ENCODE peak calls at places on chromosomes 12 and 14, in five cellular contexts. O, X, M, E and K are unnamed samples.

GRCh38 chr12:2221030-2221621 is 168.3 kb downstream of the CACNA1C start:
- DNase-seq in O (no peak), X (no peak), M (no peak), E (no peak), K (no peak)

GRCh38 chr12:62933871-62934798 is 815 bp downstream of the PPM1H start:
- DNase-seq in O (no peak), X (peak), M (peak), E (peak), K (peak)

GRCh38 chr12:122471324-122472226 is 29.2 kb downstream of the ZCCHC8 start:
- DNase-seq in O (no peak), X (peak), M (no peak), E (peak), K (peak)

GRCh38 chr14:99706121-99706900 is 22.2 kb downstream of the CYP46A1 start:
- DNase-seq in O (no peak), X (no peak), M (peak), E (no peak), K (no peak)

GRCh38 chr14:82854131-82854530 is 1320.5 kb upstream of the SEL1L start:
- DNase-seq in O (no peak), X (no peak), M (no peak), E (no peak), K (peak)

GRCh38 chr12:6839482-6840201 is 1.1 kb upstream of the GNB3 start:
- DNase-seq in O (no peak), X (no peak), M (peak), E (no peak), K (peak)

GRCh38 chr14:64232095-64232830 is 61.9 kb downstream of the ESR2 start:
- DNase-seq in O (no peak), X (peak), M (no peak), E (no peak), K (no peak)

GRCh38 chr12:130133851-130134562 is 28.3 kb upstream of the FZD10 start:
- DNase-seq in O (no peak), X (no peak), M (no peak), E (no peak), K (no peak)

GRCh38 chr14:51093371-51094281 is 1.3 kb downstream of the TRIM9 start:
- DNase-seq in O (no peak), X (no peak), M (peak), E (peak), K (peak)

GRCh38 chr12:44930972-44931600 is 55.0 kb upstream of the NELL2 start:
- DNase-seq in O (no peak), X (peak), M (no peak), E (peak), K (peak)

GRCh38 chr12:92928962-92929915 is at the start of gene EEA1:
- DNase-seq in O (peak), X (peak), M (peak), E (peak), K (peak)

GRCh38 chr12:100545092-100545491 is 28.4 kb upstream of the GAS2L3 start:
- DNase-seq in O (no peak), X (peak), M (no peak), E (no peak), K (no peak)

GRCh38 chr12:46154221-46154975 is 114.4 kb downstream of the SLC38A1 start:
- DNase-seq in O (no peak), X (peak), M (no peak), E (no peak), K (no peak)

GRCh38 chr12:47707905-47708543 is 2.2 kb upstream of the RPAP3 start:
- DNase-seq in O (no peak), X (no peak), M (no peak), E (no peak), K (no peak)